ENCODE peak calls at places on chromosomes 4 and X, in ten cellular contexts. M, G, A, F, Y, Q, U, W, J and N are unnamed samples.

GRCh38 chr4:39045791-39046221 is 13.6 kb upstream of the TMEM156 start:
- DNase-seq in M (no peak), G (no peak), A (no peak), U (no peak), Q (no peak), Y (no peak), W (no peak), F (no peak), J (no peak), N (no peak)

GRCh38 chrX:48648299-48648698 is 35.3 kb upstream of the WAS start:
- DNase-seq in U (no peak), G (peak), Q (peak), F (peak), J (no peak), M (no peak), W (no peak), A (peak), Y (peak), N (peak)

GRCh38 chr4:76156635-76157034 is 8.4 kb upstream of the NUP54 start:
- DNase-seq in A (no peak), U (no peak), M (no peak), W (no peak), J (no peak), Y (no peak), F (no peak), G (no peak), Q (no peak), N (no peak)

GRCh38 chr4:166538491-166539005 is 665.5 kb downstream of the TLL1 start:
- DNase-seq in A (no peak), Q (no peak), J (no peak), G (no peak), W (no peak), M (no peak), U (no peak), F (no peak), Y (no peak), N (no peak)

GRCh38 chr4:2902126-2902525 is 58.5 kb downstream of the ADD1 start:
- DNase-seq in G (no peak), M (no peak), J (no peak), Q (no peak), Y (no peak), W (no peak), A (no peak), U (no peak), F (no peak), N (no peak)

GRCh38 chrX:134443461-134443860 is 16.5 kb upstream of the HPRT1 start:
- DNase-seq in F (no peak), U (no peak), M (no peak), W (no peak), J (no peak), Q (no peak), G (no peak), Y (no peak), A (no peak), N (no peak)

GRCh38 chr4:90099795-90100194 is 27.4 kb upstream of the CCSER1 start:
- DNase-seq in W (no peak), Y (no peak), M (no peak), U (no peak), G (no peak), Q (no peak), A (no peak), J (no peak), F (no peak), N (no peak)

GRCh38 chrX:41981481-41982013 is 58.2 kb upstream of the CASK start:
- DNase-seq in J (no peak), G (no peak), F (no peak), M (no peak), A (no peak), U (no peak), W (no peak), Q (no peak), Y (no peak), N (no peak)

GRCh38 chrX:154714925-154715324 is 36.0 kb downstream of the GAB3 start:
- DNase-seq in A (peak), Y (no peak), F (peak), M (peak), J (no peak), Q (peak), G (peak), W (no peak), U (no peak), N (no peak)

GRCh38 chr4:3836041-3836801 is 70.0 kb downstream of the ADRA2C start:
- DNase-seq in G (no peak), Q (no peak), Y (no peak), J (no peak), F (no peak), M (no peak), W (no peak), A (peak), U (no peak), N (no peak)

GRCh38 chrX:108732630-108733321 is 3.6 kb downstream of the IRS4 start:
- DNase-seq in F (no peak), W (no peak), Y (no peak), Q (peak), M (no peak), J (no peak), U (no peak), A (peak), G (no peak), N (no peak)

GRCh38 chr4:184280591-184281071 is 63.0 kb upstream of the ENPP6 start:
- DNase-seq in F (peak), J (no peak), Q (no peak), Y (no peak), M (peak), W (no peak), G (no peak), A (no peak), U (no peak), N (no peak)

GRCh38 chr4:120671538-120671937 is 251.0 kb downstream of the PRDM5 start:
- DNase-seq in A (no peak), J (no peak), U (no peak), Y (no peak), F (no peak), M (no peak), G (no peak), Q (no peak), W (no peak), N (no peak)

GRCh38 chrX:3592184-3592583 is 121.3 kb downstream of the PRKX start:
- DNase-seq in Q (no peak), A (peak), M (no peak), G (no peak), J (no peak), U (no peak), F (no peak), Y (no peak), W (no peak), N (no peak)

GRCh38 chr4:94452476-94453300 is 946 bp downstream of the PDLIM5 start:
- DNase-seq in M (peak), F (peak), Q (peak), J (peak), U (no peak), Y (peak), G (peak), A (peak), W (peak), N (no peak)

GRCh38 chr4:105288121-105288520 is 141.4 kb downstream of the TET2 start:
- DNase-seq in U (no peak), Q (no peak), G (no peak), M (no peak), J (no peak), F (no peak), A (no peak), Y (no peak), W (no peak), N (no peak)

GRCh38 chrX:39953879-39954278 is 143.9 kb downstream of the BCOR start:
- DNase-seq in A (no peak), J (peak), Y (peak), Q (no peak), F (peak), U (no peak), W (no peak), G (peak), M (no peak), N (no peak)

GRCh38 chrX:151000901-151001301 is 17.8 kb downstream of the HMGB3 start:
- DNase-seq in G (no peak), W (no peak), U (no peak), A (no peak), Y (no peak), Q (no peak), F (no peak), J (no peak), M (no peak), N (no peak)

GRCh38 chr4:189092596-189092995 is 848.1 kb upstream of the FRG1 start:
- DNase-seq in U (no peak), F (no peak), G (no peak), W (no peak), Y (no peak), M (no peak), Q (no peak), A (no peak), J (no peak), N (no peak)

GRCh38 chr4:2842667-2843022 is 999 bp upstream of the ADD1 start:
- DNase-seq in M (no peak), Y (no peak), Q (no peak), A (no peak), W (no peak), G (no peak), F (no peak), U (no peak), J (no peak), N (no peak)

GRCh38 chr4:7960790-7961655 is 21.4 kb upstream of the AFAP1 start:
- DNase-seq in G (no peak), A (no peak), Q (no peak), F (no peak), W (no peak), Y (peak), U (peak), J (peak), M (peak), N (no peak)

GRCh38 chr4:143402776-143403550 is 66.3 kb downstream of the GAB1 start:
- DNase-seq in M (no peak), Y (no peak), J (no peak), G (no peak), U (no peak), W (no peak), A (no peak), Q (no peak), F (no peak), N (no peak)

DNA sequence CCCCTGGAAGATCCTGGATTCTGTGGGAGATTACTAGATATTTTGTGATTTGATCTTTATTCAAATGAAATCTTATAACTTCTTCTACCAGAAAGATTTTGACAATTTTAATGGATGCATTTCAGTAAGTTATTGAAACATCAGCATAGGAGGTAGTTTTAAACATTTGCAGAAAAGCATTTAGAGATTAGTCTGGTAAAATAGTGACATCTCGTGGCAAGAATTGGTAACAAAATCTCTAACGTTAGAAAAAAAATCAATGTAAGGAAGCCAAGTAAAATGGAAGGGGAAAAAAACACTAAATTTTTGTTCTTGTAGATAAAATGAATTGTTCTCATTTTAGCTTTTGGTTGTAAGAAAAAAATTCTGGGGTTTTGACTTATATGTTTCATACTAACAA is 73.3 kb downstream of the TASL start:
- DNase-seq in G (no peak), U (no peak), F (no peak), J (no peak), M (peak), A (no peak), Y (no peak), W (no peak), Q (no peak), N (no peak)
- TF ChIP-seq CTCF in G (peak), U (peak), F (peak), J (peak), M (peak), A (no peak), Y (peak), W (peak), Q (peak), N (no peak)

GRCh38 chrX:15496809-15497208 is 3.7 kb upstream of the PIR start:
- DNase-seq in J (no peak), M (no peak), F (no peak), U (no peak), Y (no peak), W (no peak), Q (no peak), G (no peak), A (no peak), N (no peak)

GRCh38 chrX:15498741-15499140 is 1.9 kb upstream of the BMX start:
- DNase-seq in Y (no peak), J (no peak), Q (no peak), M (no peak), A (no peak), G (no peak), W (no peak), U (no peak), F (no peak), N (no peak)

GRCh38 chrX:15497865-15498264 is 2.7 kb upstream of the BMX start:
- DNase-seq in G (peak), W (peak), A (peak), M (peak), F (peak), J (no peak), Y (peak), U (peak), Q (peak), N (peak)

GRCh38 chrX:15495801-15496200 is 2.7 kb upstream of the PIR start:
- DNase-seq in M (no peak), Q (no peak), Y (no peak), W (no peak), G (no peak), F (no peak), J (no peak), U (no peak), A (no peak), N (no peak)

DNA sequence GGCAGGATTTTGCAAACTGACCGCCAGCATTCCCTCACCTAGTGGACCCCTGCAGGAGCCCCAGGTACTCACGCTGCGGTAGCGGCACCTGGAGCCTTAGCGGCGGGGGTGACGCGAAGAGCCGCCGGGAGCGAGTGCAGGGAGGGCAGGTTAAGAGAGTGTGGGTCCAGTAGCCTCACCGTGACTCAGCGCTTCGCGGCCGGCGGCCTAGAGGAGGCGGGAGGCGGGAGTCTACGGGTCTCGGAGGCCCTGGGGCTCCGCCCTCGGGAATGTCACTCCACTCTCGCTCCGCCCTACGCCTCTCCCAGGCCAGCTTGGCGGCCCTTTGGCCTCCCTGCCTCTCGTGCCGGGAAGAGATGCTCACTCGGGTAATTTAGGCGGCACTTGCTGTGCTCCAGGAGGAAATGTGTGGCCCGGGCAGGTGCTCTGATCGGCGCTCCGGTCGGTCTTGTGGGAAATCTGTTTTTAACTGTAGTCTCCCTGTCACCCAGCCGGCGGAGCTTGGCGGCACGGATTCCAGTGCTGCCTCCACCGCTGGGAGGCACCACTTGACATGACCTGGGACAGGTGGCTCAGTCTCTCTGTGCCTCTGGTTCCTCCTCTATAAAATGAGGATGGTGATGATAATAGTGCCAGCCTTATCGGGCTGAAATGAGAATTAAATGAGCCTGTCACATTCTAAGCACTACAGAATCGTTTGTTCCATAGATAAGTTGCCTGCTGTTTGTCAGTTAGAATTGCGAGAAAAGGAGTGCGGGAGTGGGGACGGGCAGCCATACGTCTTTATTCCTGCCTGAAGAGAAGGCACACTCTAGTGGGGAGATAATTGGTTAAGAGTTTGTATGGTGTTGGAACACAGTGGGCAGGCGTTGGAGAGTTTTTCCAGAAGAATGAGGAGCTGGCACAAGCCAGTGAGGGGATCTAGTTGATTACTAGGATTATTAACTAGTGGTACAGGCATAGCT is at the start of gene PIR:
- DNase-seq in Y (peak), U (peak), M (peak), F (peak), A (peak), J (peak), W (peak), G (peak), Q (peak), N (peak)
- TF ChIP-seq CTCF in Y (no peak), U (peak), M (peak), F (peak), A (no peak), J (peak), W (peak), G (no peak), Q (peak), N (no peak)

GRCh38 chrX:32673193-32673592 is 538.2 kb downstream of the DMD start:
- DNase-seq in U (peak), Y (no peak), M (peak), F (no peak), W (no peak), A (no peak), J (no peak), Q (no peak), G (no peak), N (no peak)
- TF ChIP-seq CTCF in U (no peak), Y (no peak), M (peak), F (no peak), W (peak), A (no peak), J (peak), Q (no peak), G (no peak), N (no peak)

GRCh38 chr4:156168288-156168687 is 214.6 kb upstream of the CTSO start:
- DNase-seq in J (no peak), Y (no peak), Q (no peak), G (no peak), W (no peak), M (no peak), U (no peak), F (no peak), A (no peak), N (no peak)

GRCh38 chr4:156169861-156170260 is 216.2 kb upstream of the CTSO start:
- DNase-seq in F (no peak), G (no peak), J (no peak), U (no peak), M (no peak), Y (no peak), Q (peak), W (no peak), A (no peak), N (no peak)

GRCh38 chr4:156173937-156174336 is 220.3 kb upstream of the CTSO start:
- DNase-seq in A (no peak), F (no peak), Y (no peak), W (no peak), U (no peak), Q (no peak), J (no peak), M (no peak), G (no peak), N (no peak)

GRCh38 chr4:156173481-156173880 is 219.8 kb upstream of the CTSO start:
- DNase-seq in Q (no peak), F (no peak), A (no peak), G (no peak), Y (no peak), W (no peak), M (no peak), U (no peak), J (no peak), N (no peak)

GRCh38 chr4:156169011-156169410 is 215.3 kb upstream of the CTSO start:
- DNase-seq in G (no peak), Q (peak), A (peak), Y (peak), W (no peak), U (peak), J (no peak), M (peak), F (no peak), N (no peak)
- TF ChIP-seq CTCF in G (no peak), Q (peak), A (peak), Y (peak), W (peak), U (peak), J (peak), M (peak), F (peak), N (no peak)